ENCODE peak calls at places on chromosomes 3 and 15, in five cellular contexts. E is sigmoid colon, M is PC-3, X is neural progenitor cell, S is Panc1. K is an unnamed sample.

GRCh38 chr3:85589145-85589544 is 630.4 kb downstream of the CADM2 start:
- DNase-seq in E (no peak), M (peak), X (no peak), S (no peak), K (no peak)

GRCh38 chr3:156509209-156510174 is 45.4 kb downstream of the SSR3 start:
- DNase-seq in E (no peak), M (peak), X (peak), S (peak), K (peak)

GRCh38 chr15:60525640-60526039 is 46.7 kb upstream of the ICE2 start:
- DNase-seq in E (no peak), M (no peak), X (no peak), S (no peak), K (no peak)

GRCh38 chr15:31091531-31091930 is 10.0 kb downstream of the TRPM1 start:
- DNase-seq in E (no peak), M (peak), X (no peak), S (no peak), K (no peak)

GRCh38 chr3:82080261-82080660 is 318.8 kb upstream of the GBE1 start:
- DNase-seq in E (no peak), M (peak), X (no peak), S (no peak), K (peak)

GRCh38 chr3:132785292-132785691 is 63.1 kb upstream of the NPHP3 start:
- DNase-seq in E (no peak), M (no peak), X (no peak), S (no peak), K (no peak)

GRCh38 chr3:133962879-133963278 is 66.8 kb downstream of the SLCO2A1 start:
- DNase-seq in E (no peak), M (peak), X (no peak), S (no peak), K (no peak)

GRCh38 chr3:61559108-61559731 is 2.2 kb upstream of the PTPRG start:
- DNase-seq in E (no peak), M (no peak), X (no peak), S (no peak), K (no peak)

GRCh38 chr3:39639344-39640236 is 169.8 kb upstream of the MYRIP start:
- DNase-seq in E (no peak), M (peak), X (peak), S (peak), K (no peak)

GRCh38 chr15:83565553-83566159 is 88.3 kb upstream of the ADAMTSL3 start:
- DNase-seq in E (no peak), M (peak), X (peak), S (peak), K (peak)

GRCh38 chr15:57345584-57345983 is 30.7 kb upstream of the CGNL1 start:
- DNase-seq in E (no peak), M (peak), X (peak), S (no peak), K (no peak)

GRCh38 chr3:165939141-165939540 is 101.9 kb upstream of the BCHE start:
- DNase-seq in E (no peak), M (peak), X (no peak), S (no peak), K (no peak)

GRCh38 chr15:65184305-65184943 is 718 bp downstream of the CLPX start:
- DNase-seq in E (peak), M (peak), X (peak), S (no peak), K (peak)

GRCh38 chr3:141393151-141394076 is 25.1 kb downstream of the ZBTB38 start:
- DNase-seq in E (no peak), M (no peak), X (peak), S (no peak), K (no peak)

GRCh38 chr3:17194116-17194515 is 309.4 kb downstream of the PLCL2 start:
- DNase-seq in E (no peak), M (no peak), X (no peak), S (no peak), K (no peak)

GRCh38 chr15:98154863-98155262 is 194.4 kb downstream of the ARRDC4 start:
- DNase-seq in E (no peak), M (peak), X (no peak), S (no peak), K (no peak)

GRCh38 chr3:62128028-62128427 is 245.3 kb downstream of the FEZF2 start:
- DNase-seq in E (no peak), M (no peak), X (no peak), S (no peak), K (no peak)

GRCh38 chr15:64527263-64527984 is 67.0 kb downstream of the ZNF609 start:
- DNase-seq in E (no peak), M (peak), X (no peak), S (no peak), K (no peak)

GRCh38 chr15:68315495-68316007 is 38.0 kb downstream of the FEM1B start:
- DNase-seq in E (no peak), M (no peak), X (peak), S (no peak), K (no peak)

GRCh38 chr3:152474585-152474984 is 205.9 kb downstream of the MBNL1 start:
- DNase-seq in E (no peak), M (peak), X (peak), S (peak), K (peak)

GRCh38 chr3:109023656-109024254 is 70.1 kb upstream of the GUCA1C start:
- DNase-seq in E (no peak), M (peak), X (peak), S (no peak), K (peak)

GRCh38 chr3:72086051-72086711 is 301.2 kb upstream of the PROK2 start:
- DNase-seq in E (no peak), M (no peak), X (no peak), S (no peak), K (no peak)

GRCh38 chr3:142929890-142930289 is 33.6 kb downstream of the PAQR9 start:
- DNase-seq in E (no peak), M (no peak), X (no peak), S (no peak), K (no peak)

GRCh38 chr3:176190755-176191154 is 1006.5 kb downstream of the TBL1XR1 start:
- DNase-seq in E (no peak), M (no peak), X (no peak), S (no peak), K (no peak)

GRCh38 chr3:38646062-38646461 is 3.4 kb downstream of the SCN5A start:
- DNase-seq in E (peak), M (no peak), X (no peak), S (no peak), K (no peak)

GRCh38 chr3:25962255-25962654 is 172.4 kb downstream of the OXSM start:
- DNase-seq in E (no peak), M (peak), X (peak), S (no peak), K (no peak)
- TF ChIP-seq CTCF in E (no peak), M (peak), X (peak), S (peak), K (no peak)

GRCh38 chr15:71362556-71362955 is 247.3 kb downstream of the THSD4 start:
- DNase-seq in E (no peak), M (no peak), X (no peak), S (no peak), K (no peak)

GRCh38 chr15:71366926-71367325 is 251.7 kb downstream of the THSD4 start:
- DNase-seq in E (no peak), M (no peak), X (no peak), S (no peak), K (no peak)

GRCh38 chr15:71366522-71366921 is 251.3 kb downstream of the THSD4 start:
- DNase-seq in E (no peak), M (no peak), X (no peak), S (no peak), K (no peak)

GRCh38 chr15:71364117-71364584 is 248.9 kb downstream of the THSD4 start:
- DNase-seq in E (no peak), M (no peak), X (no peak), S (no peak), K (no peak)

GRCh38 chr15:71362987-71363968 is 248.0 kb downstream of the THSD4 start:
- DNase-seq in E (no peak), M (no peak), X (no peak), S (no peak), K (no peak)
- H3K4me3 ChIP-seq in E (no peak), M (no peak), X (no peak), S (no peak), K (no peak)

DNA sequence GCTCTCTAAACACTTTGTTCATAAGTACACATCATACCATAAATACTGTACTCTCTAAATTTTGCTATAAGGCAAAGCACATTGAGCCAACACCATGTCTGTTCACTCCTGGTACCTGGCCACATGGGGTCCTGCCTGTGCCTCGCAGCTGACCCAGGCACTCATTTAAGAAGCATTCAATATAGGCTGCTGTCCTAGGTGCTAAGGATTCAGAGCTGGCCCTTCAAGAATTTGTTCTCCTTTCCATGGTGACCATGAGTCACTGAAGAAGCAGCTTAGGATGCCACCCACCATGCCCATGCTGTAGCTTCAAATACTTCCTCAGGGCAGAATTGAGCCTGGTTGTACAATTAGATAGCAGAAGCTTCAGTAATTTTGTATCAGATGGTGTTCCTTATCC is 119.2 kb upstream of the ZBED2 start:
- DNase-seq in E (no peak), M (peak), X (peak), S (no peak), K (no peak)
- TF ChIP-seq CTCF in E (no peak), M (peak), X (peak), S (no peak), K (no peak)

GRCh38 chr3:184582583-184582982 is 21.0 kb downstream of the EPHB3 start:
- DNase-seq in E (peak), M (no peak), X (peak), S (no peak), K (no peak)
- H3K4me3 ChIP-seq in E (peak), M (no peak), X (peak), S (no peak), K (no peak)

DNA sequence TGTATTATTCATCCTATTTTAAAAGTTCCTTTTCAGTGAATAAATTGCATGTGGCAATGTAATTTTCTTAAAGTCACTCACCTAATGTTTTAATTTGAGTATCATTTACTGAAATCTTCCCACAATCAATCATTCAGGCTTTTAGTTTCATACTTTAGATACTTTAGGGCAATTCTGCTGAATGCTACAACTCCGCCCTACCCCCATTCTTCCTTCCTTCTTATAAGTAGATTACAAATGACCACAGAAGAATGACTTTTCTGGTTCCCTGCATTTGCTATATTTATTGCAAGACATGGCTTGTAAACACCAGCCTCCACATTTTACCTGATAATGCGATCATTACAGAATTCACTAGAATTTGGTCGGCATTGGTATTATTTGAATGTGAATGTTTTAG is 1061.9 kb downstream of the FHIT start:
- DNase-seq in E (no peak), M (no peak), X (peak), S (no peak), K (no peak)
- TF ChIP-seq CTCF in E (no peak), M (no peak), X (no peak), S (no peak), K (no peak)

DNA sequence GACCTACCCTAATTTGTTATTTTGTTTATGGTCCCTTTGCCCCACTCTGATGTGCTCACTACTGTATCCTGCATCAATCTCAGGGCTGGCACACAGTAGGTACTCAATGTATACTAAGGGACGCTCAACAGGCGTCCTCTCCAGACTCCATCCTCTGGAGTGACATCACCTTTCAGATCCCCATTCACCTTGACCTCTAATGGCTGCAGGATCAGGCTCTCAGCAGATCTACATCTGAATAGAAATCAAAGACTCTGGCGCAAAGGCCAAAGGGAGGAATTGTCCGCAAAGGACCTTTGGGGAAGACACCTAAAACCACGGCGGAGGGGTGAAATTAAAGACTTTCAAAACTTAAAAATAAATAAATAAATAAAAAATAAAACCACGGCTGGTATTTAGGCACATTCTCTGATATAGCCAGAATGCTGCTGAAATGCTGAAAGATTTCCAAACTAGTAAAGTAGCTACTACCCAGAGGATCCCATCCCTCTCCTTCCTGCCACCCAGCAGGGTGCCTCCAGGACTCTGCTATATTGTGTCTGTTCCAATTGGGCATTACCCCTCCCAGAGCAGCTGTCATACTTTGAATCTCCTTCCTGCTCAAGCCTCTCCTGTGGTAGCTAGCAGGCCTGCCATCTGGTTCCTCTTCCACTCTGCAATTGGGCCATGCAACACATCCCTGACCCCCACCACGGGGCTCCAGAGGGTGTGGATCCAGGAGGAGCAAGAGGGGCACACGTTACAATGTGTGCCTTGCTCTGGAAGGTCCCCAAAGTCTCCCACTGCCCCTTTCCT is 6.1 kb downstream of the SHF start:
- DNase-seq in E (no peak), M (no peak), X (no peak), S (no peak), K (no peak)
- H3K4me3 ChIP-seq in E (no peak), M (no peak), X (no peak), S (no peak), K (no peak)

DNA sequence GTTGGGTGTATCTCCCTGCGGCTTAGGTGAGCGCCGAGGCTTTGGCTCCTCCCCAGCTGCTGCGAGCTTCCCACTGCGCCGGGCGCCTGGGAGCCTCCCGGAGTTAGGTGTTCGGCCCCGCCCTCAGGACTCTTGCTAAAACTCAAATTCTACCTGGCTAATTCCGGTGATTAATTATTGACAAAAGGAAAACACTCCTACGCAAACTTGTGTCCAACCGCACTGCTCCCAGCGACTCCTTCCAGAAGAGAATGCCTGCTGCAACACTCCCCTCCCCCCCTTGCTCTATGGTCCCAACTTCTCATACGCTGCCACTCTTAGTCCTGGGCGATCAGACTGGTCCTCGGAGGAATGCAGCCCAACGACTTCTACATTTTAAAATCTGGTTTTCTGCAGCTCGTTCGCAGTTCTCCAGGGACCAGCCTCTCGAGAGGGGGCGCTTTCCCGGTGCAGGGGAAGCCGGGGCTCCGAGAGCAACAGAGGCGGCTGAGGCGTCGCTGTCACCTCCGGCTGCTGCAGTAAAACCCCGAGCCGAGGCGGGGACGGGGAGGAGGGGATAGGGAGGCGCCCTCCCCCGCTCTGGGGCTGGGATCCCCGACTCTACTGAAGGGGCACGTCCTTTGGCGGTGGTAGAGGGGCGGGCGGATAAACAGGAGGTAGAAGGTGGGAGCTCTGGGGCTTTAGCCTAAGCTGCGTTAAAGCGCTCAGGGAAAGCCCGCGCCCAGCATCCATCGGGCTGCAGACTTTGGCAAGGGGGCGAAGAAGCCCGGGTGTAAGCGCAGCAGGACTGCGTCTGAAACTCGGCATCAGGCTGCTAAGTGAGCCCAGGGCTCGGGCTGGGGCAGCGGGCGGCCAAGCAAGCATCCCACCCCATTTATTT is at the start of gene SPTSSB:
- DNase-seq in E (peak), M (peak), X (peak), S (no peak), K (peak)
- TF ChIP-seq CTCF in E (no peak), M (peak), X (peak), S (peak), K (peak)

DNA sequence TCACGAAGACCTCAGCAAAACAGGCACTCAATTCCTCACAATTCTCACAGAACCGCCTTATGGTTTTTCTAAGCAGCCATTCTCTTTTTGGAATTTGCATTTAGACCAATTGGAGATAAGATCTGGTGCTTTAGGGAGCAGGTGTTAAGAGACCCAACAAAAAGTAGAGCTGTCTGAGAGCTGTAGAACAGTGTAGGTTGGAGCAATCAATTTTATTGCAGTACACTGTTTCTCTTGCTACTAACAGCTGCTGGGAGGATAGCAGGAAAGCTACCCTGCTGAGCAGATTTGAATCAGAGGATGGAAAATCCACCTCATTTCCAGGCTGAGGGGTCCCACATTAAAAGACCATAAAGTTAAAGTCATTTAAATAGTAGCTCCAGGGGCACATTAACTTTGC is 925.8 kb downstream of the EPHA3 start:
- DNase-seq in E (no peak), M (no peak), X (no peak), S (no peak), K (no peak)
- H3K4me3 ChIP-seq in E (no peak), M (no peak), X (no peak), S (no peak), K (no peak)

DNA sequence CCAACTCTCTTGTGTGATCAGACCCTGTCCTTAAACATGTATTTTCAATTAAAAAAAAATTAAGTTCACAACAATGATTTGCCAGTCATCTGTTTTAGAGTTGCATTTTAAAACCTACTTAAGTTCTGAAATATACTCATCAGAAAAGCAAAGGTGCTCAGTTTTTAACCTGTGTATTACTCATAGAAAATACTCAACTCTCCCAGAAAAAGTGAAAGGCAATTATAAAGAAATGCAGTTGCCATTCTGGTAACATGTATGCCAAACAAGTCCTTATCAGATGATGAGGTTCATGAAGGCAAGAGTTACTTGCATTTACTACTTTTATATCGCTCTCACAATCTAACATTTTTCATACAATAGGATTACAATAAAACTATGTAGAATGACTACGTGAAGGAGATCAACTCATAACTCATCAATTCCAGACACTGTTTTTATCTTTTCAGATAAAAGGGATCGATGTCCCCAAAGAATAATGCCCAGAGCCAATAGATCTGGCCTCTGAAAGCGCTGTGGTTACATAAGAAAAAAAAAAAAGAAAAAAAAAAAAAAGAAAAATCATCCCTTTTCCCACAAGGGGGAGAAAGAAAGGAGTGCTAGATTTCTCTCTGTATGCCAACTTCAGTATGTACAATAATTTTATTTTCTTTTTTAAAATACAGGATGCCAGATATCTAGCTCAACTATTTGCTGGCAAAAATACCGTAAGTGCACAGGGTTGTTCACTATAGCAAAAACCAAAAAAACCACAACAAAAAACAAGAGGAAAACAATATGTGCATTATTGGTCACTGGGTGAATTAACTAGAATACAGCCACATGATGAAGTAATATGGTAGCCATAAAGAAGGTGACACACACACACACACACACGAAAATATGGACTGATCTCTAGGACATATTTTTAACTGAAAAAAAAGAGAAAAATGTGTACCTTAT is 137.4 kb downstream of the NR1I2 start:
- DNase-seq in E (no peak), M (no peak), X (no peak), S (no peak), K (no peak)
- TF ChIP-seq CTCF in E (no peak), M (no peak), X (no peak), S (no peak), K (no peak)

DNA sequence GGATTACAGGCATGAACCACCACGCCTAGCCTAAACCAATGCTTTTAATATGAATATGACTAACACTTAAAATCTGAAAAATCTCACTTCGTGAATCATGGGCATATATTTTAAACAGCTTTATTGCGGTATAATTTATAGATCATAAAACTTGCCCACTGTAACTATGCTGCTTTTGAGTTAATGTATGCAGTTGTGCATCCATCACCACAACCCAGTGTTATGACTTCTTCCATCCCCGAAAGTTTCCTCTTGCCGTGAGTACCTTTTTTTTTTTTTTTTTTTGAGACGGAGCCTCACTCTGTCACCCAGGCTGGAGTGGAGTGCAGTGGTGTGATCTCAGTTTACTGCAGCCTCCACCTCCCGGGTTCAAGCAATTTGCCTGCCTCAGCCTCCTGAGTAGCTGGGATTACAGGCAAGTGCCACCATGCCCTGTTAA is 7.1 kb downstream of the KAT2B start:
- DNase-seq in E (no peak), M (peak), X (no peak), S (no peak), K (no peak)
- H3K4me3 ChIP-seq in E (no peak), M (no peak), X (no peak), S (no peak), K (no peak)

K was measured in GM12865.